ENCODE peak calls at places on chromosomes 3 and 15, in ten cellular contexts. Y, I, E, X, H, U, Q, V, B and P are unnamed samples.

GRCh38 chr15:68774120-68774519 is 46.6 kb downstream of the ANP32A start:
- DNase-seq in U (no peak), Y (no peak), Q (no peak), E (no peak), H (no peak), I (no peak), X (no peak), V (no peak), B (no peak), P (no peak)

GRCh38 chr15:92074646-92075045 is 221.1 kb downstream of the SLCO3A1 start:
- DNase-seq in H (no peak), Y (peak; percentile 58), Q (no peak), V (no peak), I (peak; percentile 77), E (no peak), U (no peak), B (peak; percentile 36), X (peak; percentile 63), P (no peak)

GRCh38 chr15:78120523-78120922 is 10.7 kb downstream of the CIB2 start:
- DNase-seq in Q (no peak), B (no peak), V (no peak), H (no peak), Y (no peak), E (no peak), I (no peak), X (no peak), U (no peak), P (no peak)

GRCh38 chr15:63043391-63044076 is 987 bp downstream of the TPM1 start:
- DNase-seq in X (no peak), Y (no peak), I (peak; percentile 72), H (no peak), V (no peak), U (peak; percentile 63), E (no peak), B (peak; percentile 45), Q (peak; percentile 9), P (peak; percentile 74)

GRCh38 chr3:178353292-178353814 is 182.9 kb upstream of the KCNMB2 start:
- DNase-seq in B (no peak), V (no peak), H (no peak), X (no peak), U (no peak), Q (no peak), I (no peak), E (no peak), Y (peak; percentile 39), P (no peak)

GRCh38 chr3:127096256-127097008 is 96.5 kb upstream of the PRR23E start:
- DNase-seq in H (no peak), U (peak; percentile 11), B (no peak), Y (no peak), I (no peak), E (no peak), X (no peak), Q (no peak), V (no peak), P (peak; percentile 34)

GRCh38 chr3:169348276-169348675 is 315.2 kb downstream of the MECOM start:
- DNase-seq in V (no peak), H (no peak), I (no peak), U (no peak), X (no peak), E (no peak), Q (no peak), B (no peak), Y (no peak), P (no peak)

GRCh38 chr3:79199966-79200365 is 567.8 kb downstream of the ROBO1 start:
- DNase-seq in Q (no peak), V (no peak), E (no peak), Y (peak; percentile 43), X (no peak), I (no peak), B (no peak), H (no peak), U (no peak), P (no peak)

DNA sequence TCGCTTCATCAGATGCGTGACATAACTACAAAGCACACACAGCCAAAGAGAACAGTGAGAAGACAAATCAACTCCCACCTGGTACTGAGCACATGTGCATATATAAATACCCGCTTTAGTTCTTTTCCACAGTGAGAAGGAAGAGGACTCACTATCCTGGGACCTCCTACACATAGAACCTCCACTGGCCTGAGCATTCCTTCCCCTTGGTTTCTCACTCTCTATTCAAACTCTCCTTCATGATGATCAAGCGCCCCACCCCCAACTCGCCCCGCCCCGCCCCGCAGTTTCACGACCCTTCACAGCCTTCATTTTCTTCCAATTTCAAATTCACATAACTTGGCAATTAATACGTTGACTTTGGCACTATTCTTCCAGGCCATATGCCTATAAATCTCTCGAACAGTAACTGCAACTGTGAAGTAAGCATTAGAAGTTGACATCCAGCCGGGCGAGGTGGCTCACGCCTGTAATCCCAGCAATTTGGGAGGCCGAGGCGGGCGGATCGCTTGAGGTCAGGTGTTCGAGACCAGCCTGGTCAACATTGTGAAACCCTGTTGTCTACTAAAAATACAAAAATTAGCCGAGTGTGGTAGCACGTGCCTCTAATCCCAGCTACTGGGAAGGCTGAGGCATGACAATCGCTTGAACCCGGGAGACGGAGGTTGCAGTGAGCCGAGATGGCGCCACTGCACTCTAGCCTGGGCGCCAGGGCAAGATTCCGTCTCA is 1.1 kb downstream of the RPS17 start:
- DNase-seq in H (no peak), V (peak; percentile 47), X (no peak), E (no peak), B (no peak), Y (peak; percentile 20), Q (no peak), U (no peak), I (no peak), P (no peak)
- H3K4me1 ChIP-seq in H (peaks cover 28% of the 10 kb centered on the region), V (peaks cover 19% of the 10 kb centered on the region), X (peaks cover 18% of the 10 kb centered on the region), E (peaks cover 14% of the 10 kb centered on the region), B (peaks cover 4% of the 10 kb centered on the region), Y (peaks cover 10% of the 10 kb centered on the region), Q (peaks cover 20% of the 10 kb centered on the region), U (peaks cover 3% of the 10 kb centered on the region), I (peaks cover 4% of the 10 kb centered on the region), P (peaks cover 20% of the 10 kb centered on the region)

GRCh38 chr3:72339750-72340025 is 508.6 kb downstream of the SHQ1 start:
- DNase-seq in Q (no peak), X (no peak), H (no peak), Y (no peak), U (no peak), E (no peak), V (no peak), B (no peak), I (no peak), P (no peak)

GRCh38 chr3:72341380-72341770 is 506.9 kb downstream of the SHQ1 start:
- DNase-seq in Y (no peak), E (no peak), X (no peak), Q (no peak), V (no peak), H (no peak), I (no peak), B (no peak), U (no peak), P (no peak)

GRCh38 chr3:72341943-72342342 is 506.3 kb downstream of the SHQ1 start:
- DNase-seq in V (no peak), U (peak; percentile 66), B (no peak), E (no peak), Q (no peak), I (no peak), H (no peak), X (no peak), Y (no peak), P (no peak)

GRCh38 chr3:72340056-72340455 is 508.2 kb downstream of the SHQ1 start:
- DNase-seq in U (no peak), V (no peak), Q (no peak), H (no peak), I (peak; percentile 32), Y (no peak), X (no peak), E (no peak), B (no peak), P (no peak)

DNA sequence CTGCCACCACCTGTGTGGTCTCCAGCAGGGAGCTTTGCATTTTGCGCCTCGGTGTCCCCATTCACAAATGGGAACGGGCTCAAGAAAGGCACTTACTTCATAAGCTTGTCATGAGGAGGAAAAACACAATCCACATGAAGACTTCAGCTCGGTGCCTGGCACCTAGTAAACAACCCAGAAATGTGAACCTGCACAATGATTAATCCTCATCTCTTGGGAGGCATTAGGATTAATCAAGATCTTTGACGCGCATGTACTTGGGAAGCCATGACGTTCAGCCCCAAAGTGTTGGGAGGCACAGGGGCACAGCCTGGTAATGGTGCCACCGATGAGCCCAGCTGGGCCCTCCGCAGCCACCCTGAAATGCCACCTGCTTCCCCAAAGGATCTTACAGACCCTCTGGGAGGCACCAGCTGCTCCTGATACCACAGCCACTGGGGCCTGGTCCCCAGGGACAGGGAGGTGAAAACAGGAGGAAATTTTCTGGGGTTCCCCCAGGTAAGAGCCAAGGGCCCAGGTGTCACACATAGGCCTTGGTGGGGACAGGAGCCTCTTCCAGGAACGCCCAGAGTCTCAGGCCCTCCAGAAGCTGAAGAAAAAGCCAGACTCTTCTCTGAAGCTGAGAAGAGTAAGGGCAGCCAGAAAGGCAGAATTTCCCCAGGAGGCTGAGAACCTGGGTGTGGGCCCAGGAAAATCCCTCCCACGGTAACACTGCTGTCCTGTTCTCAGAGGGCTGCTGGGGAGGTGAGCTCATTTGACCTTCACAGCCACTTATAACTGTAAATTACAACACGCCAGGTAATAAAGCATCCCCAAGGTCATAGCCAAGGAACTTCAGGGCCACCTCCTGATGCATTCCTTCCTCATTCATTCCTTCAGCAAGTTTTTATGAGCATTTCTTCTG is 507.5 kb downstream of the SHQ1 start:
- DNase-seq in V (no peak), E (no peak), U (peak; percentile 77), H (no peak), Q (no peak), Y (no peak), X (no peak), B (peak; percentile 77), I (peak; percentile 33), P (no peak)
- H3K4me1 ChIP-seq in V (no peaks in the 10 kb centered on the region), E (peaks cover 13% of the 10 kb centered on the region), U (peaks cover 15% of the 10 kb centered on the region), H (peaks cover 16% of the 10 kb centered on the region), Q (peaks cover 26% of the 10 kb centered on the region), Y (peaks cover 10% of the 10 kb centered on the region), X (peaks cover 12% of the 10 kb centered on the region), B (peaks cover 12% of the 10 kb centered on the region), I (peaks cover 14% of the 10 kb centered on the region), P (no peaks in the 10 kb centered on the region)

GRCh38 chr3:46284981-46285683 is 42.9 kb downstream of the CCR3 start:
- DNase-seq in U (no peak), E (no peak), H (no peak), Q (peak; percentile 41), X (no peak), Y (peak; percentile 2), B (no peak), I (peak; percentile 62), V (no peak), P (no peak)

GRCh38 chr3:46282696-46283095 is 40.4 kb downstream of the CCR3 start:
- DNase-seq in I (no peak), X (no peak), Q (no peak), H (no peak), V (no peak), Y (no peak), B (no peak), E (no peak), U (no peak), P (no peak)

GRCh38 chr3:46283851-46284450 is 41.7 kb downstream of the CCR3 start:
- DNase-seq in X (no peak), U (no peak), E (no peak), B (no peak), Y (no peak), V (no peak), I (no peak), H (no peak), Q (no peak), P (no peak)

GRCh38 chr3:46286936-46287335 is 44.7 kb downstream of the CCR3 start:
- DNase-seq in I (no peak), V (no peak), X (no peak), U (no peak), Q (no peak), Y (no peak), B (no peak), H (no peak), E (no peak), P (no peak)

GRCh38 chr3:46285931-46286330 is 43.7 kb downstream of the CCR3 start:
- DNase-seq in I (no peak), U (no peak), Q (no peak), X (no peak), E (no peak), V (no peak), H (no peak), Y (no peak), B (no peak), P (no peak)
- H3K4me1 ChIP-seq in I (no peaks in the 10 kb centered on the region), U (no peaks in the 10 kb centered on the region), Q (peaks cover 27% of the 10 kb centered on the region), X (no peaks in the 10 kb centered on the region), E (no peaks in the 10 kb centered on the region), V (no peaks in the 10 kb centered on the region), H (no peaks in the 10 kb centered on the region), Y (no peaks in the 10 kb centered on the region), B (peaks cover 3% of the 10 kb centered on the region), P (no peaks in the 10 kb centered on the region)

GRCh38 chr3:56795807-56796185 is 6.0 kb downstream of the ARHGEF3 start:
- DNase-seq in X (no peak), I (no peak), U (no peak), Q (no peak), B (no peak), H (no peak), V (no peak), E (no peak), Y (no peak), P (no peak)
- H3K4me1 ChIP-seq in X (peaks cover 28% of the 10 kb centered on the region), I (peaks cover 9% of the 10 kb centered on the region), U (peaks cover 7% of the 10 kb centered on the region), Q (peaks cover 67% of the 10 kb centered on the region), B (no peaks in the 10 kb centered on the region), H (no peaks in the 10 kb centered on the region), V (peaks cover 6% of the 10 kb centered on the region), E (no peaks in the 10 kb centered on the region), Y (no peaks in the 10 kb centered on the region), P (peaks cover 65% of the 10 kb centered on the region)